ENCODE peak calls at places on chromosome 13, in nine cellular contexts. J, B, V, Y, F, A, D, E and L are unnamed samples.

GRCh38 chr13:67859904-67860303 is 629.8 kb upstream of the PCDH9 start:
- DNase-seq in J (no peak), B (no peak), V (no peak), Y (no peak), F (no peak), A (no peak), D (no peak), E (no peak), L (no peak)

GRCh38 chr13:34620073-34620858 is 321.8 kb upstream of the NBEA start:
- DNase-seq in J (no peak), B (no peak), V (no peak), Y (no peak), F (no peak), A (no peak), D (no peak), E (no peak), L (no peak)

GRCh38 chr13:110373617-110374016 is 66.5 kb downstream of the COL4A2 start:
- DNase-seq in J (peak), B (no peak), V (no peak), Y (no peak), F (no peak), A (no peak), D (no peak), E (no peak), L (no peak)

GRCh38 chr13:45847554-45848224 is 3.9 kb downstream of the SIAH3 start:
- DNase-seq in J (no peak), B (peak), V (no peak), Y (peak), F (no peak), A (peak), D (no peak), E (no peak), L (no peak)

GRCh38 chr13:23618341-23618740 is 48.1 kb downstream of the TNFRSF19 start:
- DNase-seq in J (no peak), B (no peak), V (peak), Y (no peak), F (no peak), A (peak), D (no peak), E (no peak), L (no peak)

GRCh38 chr13:95536629-95537241 is 15.8 kb upstream of the CLDN10 start:
- DNase-seq in J (no peak), B (no peak), V (peak), Y (peak), F (peak), A (no peak), D (no peak), E (no peak), L (peak)

GRCh38 chr13:110237895-110238294 is 69.1 kb downstream of the COL4A1 start:
- DNase-seq in J (no peak), B (no peak), V (no peak), Y (no peak), F (no peak), A (no peak), D (no peak), E (no peak), L (no peak)

GRCh38 chr13:59086147-59086546 is 1077.6 kb downstream of the DIAPH3 start:
- DNase-seq in J (no peak), B (no peak), V (no peak), Y (no peak), F (no peak), A (peak), D (no peak), E (no peak), L (no peak)

GRCh38 chr13:99657848-99658265 is 156.6 kb downstream of the TM9SF2 start:
- DNase-seq in J (no peak), B (peak), V (peak), Y (peak), F (no peak), A (peak), D (no peak), E (no peak), L (no peak)

GRCh38 chr13:73832203-73832602 is 302.0 kb downstream of the KLF12 start:
- DNase-seq in J (no peak), B (no peak), V (no peak), Y (no peak), F (no peak), A (no peak), D (no peak), E (no peak), L (no peak)

GRCh38 chr13:77325371-77325941 is 1.4 kb downstream of the MYCBP2 start:
- DNase-seq in J (no peak), B (no peak), V (peak), Y (peak), F (no peak), A (no peak), D (no peak), E (no peak), L (peak)

GRCh38 chr13:65347420-65348030 is 1882.6 kb downstream of the PCDH9 start:
- DNase-seq in J (no peak), B (no peak), V (no peak), Y (no peak), F (no peak), A (no peak), D (no peak), E (no peak), L (no peak)

GRCh38 chr13:59480857-59481256 is 682.9 kb downstream of the DIAPH3 start:
- DNase-seq in J (no peak), B (no peak), V (no peak), Y (no peak), F (no peak), A (no peak), D (no peak), E (no peak), L (no peak)

GRCh38 chr13:114012141-114012540 is 38.3 kb upstream of the C13orf46 start:
- DNase-seq in J (peak), B (peak), V (no peak), Y (no peak), F (no peak), A (no peak), D (no peak), E (no peak), L (no peak)

GRCh38 chr13:27549406-27549981 is 70.8 kb downstream of the LNX2 start:
- DNase-seq in J (no peak), B (no peak), V (no peak), Y (peak), F (no peak), A (no peak), D (no peak), E (no peak), L (no peak)

GRCh38 chr13:23599083-23599925 is 29.1 kb downstream of the TNFRSF19 start:
- DNase-seq in J (no peak), B (no peak), V (peak), Y (no peak), F (no peak), A (no peak), D (no peak), E (no peak), L (no peak)

GRCh38 chr13:32537580-32538233 is 888 bp downstream of the N4BP2L2 start:
- DNase-seq in J (peak), B (peak), V (peak), Y (peak), F (peak), A (no peak), D (no peak), E (peak), L (no peak)

GRCh38 chr13:99074693-99075092 is 96.8 kb upstream of the DOCK9 start:
- DNase-seq in J (no peak), B (no peak), V (no peak), Y (no peak), F (no peak), A (no peak), D (no peak), E (no peak), L (no peak)

GRCh38 chr13:20127563-20128458 is 33.0 kb downstream of the GJA3 start:
- DNase-seq in J (peak), B (peak), V (peak), Y (peak), F (no peak), A (no peak), D (no peak), E (peak), L (no peak)

GRCh38 chr13:41523396-41523795 is 66.0 kb downstream of the RGCC start:
- DNase-seq in J (no peak), B (no peak), V (no peak), Y (no peak), F (no peak), A (no peak), D (no peak), E (no peak), L (no peak)

GRCh38 chr13:48655291-48655690 is 1.6 kb downstream of the CYSLTR2 start:
- DNase-seq in J (no peak), B (no peak), V (no peak), Y (no peak), F (no peak), A (no peak), D (no peak), E (no peak), L (no peak)
- H3K4me3 ChIP-seq in J (no peak), B (peak), V (no peak), Y (no peak), F (no peak), A (no peak), D (no peak), E (no peak), L (no peak)

DNA sequence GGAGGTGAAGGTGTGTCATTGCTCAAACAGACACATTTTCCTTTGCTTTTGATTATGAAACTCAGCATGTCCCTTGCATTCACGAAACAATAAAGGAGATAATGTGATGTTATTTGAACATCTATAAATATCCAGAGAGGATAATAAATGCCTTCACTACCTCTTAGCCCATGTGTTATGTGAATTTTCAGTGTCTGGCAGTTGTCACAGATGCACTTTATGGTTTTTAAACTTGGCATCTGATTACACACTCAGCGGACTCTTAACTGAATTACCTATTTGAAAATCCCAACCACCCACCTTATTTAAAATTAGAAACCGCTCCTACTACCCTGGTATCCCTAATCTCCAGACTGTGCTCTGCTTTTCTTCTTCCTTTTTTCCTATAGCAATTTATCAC is 254.2 kb downstream of the COG6 start:
- DNase-seq in J (no peak), B (no peak), V (no peak), Y (no peak), F (no peak), A (no peak), D (no peak), E (no peak), L (no peak)
- H3K27ac ChIP-seq in J (no peak), B (no peak), V (no peak), Y (no peak), F (no peak), A (no peak), D (no peak), E (no peak), L (no peak)

GRCh38 chr13:36921902-36922301 is 1.9 kb upstream of the SMAD9 start:
- DNase-seq in J (no peak), B (no peak), V (no peak), Y (no peak), F (no peak), A (no peak), D (no peak), E (no peak), L (no peak)

GRCh38 chr13:36920612-36921185 is 661 bp upstream of the SMAD9 start:
- DNase-seq in J (no peak), B (peak), V (peak), Y (no peak), F (no peak), A (no peak), D (no peak), E (no peak), L (peak)

GRCh38 chr13:36918246-36919060 is 1.6 kb downstream of the SMAD9 start:
- DNase-seq in J (no peak), B (no peak), V (peak), Y (no peak), F (no peak), A (peak), D (no peak), E (no peak), L (peak)

GRCh38 chr13:36919833-36920611 is at the start of gene SMAD9:
- DNase-seq in J (peak), B (peak), V (peak), Y (peak), F (peak), A (peak), D (no peak), E (peak), L (peak)

GRCh38 chr13:36919206-36919832 is 719 bp downstream of the SMAD9 start:
- DNase-seq in J (peak), B (peak), V (peak), Y (no peak), F (no peak), A (no peak), D (no peak), E (peak), L (peak)
- H3K4me3 ChIP-seq in J (peak), B (peak), V (peak), Y (peak), F (peak), A (peak), D (peak), E (peak), L (peak)

GRCh38 chr13:105139380-105140285 is 1395.8 kb downstream of the EFNB2 start:
- DNase-seq in J (peak), B (peak), V (peak), Y (peak), F (peak), A (peak), D (no peak), E (no peak), L (peak)

GRCh38 chr13:105139048-105139379 is 1396.4 kb downstream of the EFNB2 start:
- DNase-seq in J (no peak), B (no peak), V (no peak), Y (no peak), F (no peak), A (no peak), D (no peak), E (no peak), L (no peak)

DNA sequence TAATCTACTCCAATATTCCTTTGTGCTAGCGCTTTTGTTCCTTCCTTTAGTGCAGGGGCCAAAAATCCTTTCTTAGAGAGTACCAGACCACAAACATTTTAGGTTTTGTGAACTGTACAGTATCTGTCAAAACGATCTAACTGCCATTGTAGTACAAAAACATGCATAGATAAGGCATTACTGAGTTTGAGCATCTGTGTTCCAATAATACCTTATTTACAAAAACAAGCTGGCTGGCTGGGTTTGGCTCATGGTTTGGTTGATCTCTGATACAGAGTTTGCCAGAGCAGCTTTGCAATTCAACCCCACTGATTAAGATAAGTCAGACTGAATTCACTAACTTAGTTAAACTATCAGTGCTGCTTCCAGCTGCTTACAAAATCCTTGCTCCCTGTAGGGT is 1399.6 kb downstream of the EFNB2 start:
- DNase-seq in J (no peak), B (no peak), V (no peak), Y (no peak), F (no peak), A (no peak), D (no peak), E (no peak), L (no peak)
- H3K27ac ChIP-seq in J (no peak), B (no peak), V (no peak), Y (no peak), F (no peak), A (no peak), D (no peak), E (no peak), L (no peak)

GRCh38 chr13:80131204-80131603 is 209.7 kb downstream of the SPRY2 start:
- DNase-seq in J (peak), B (peak), V (peak), Y (peak), F (no peak), A (peak), D (no peak), E (no peak), L (no peak)

GRCh38 chr13:80134360-80134759 is 206.6 kb downstream of the SPRY2 start:
- DNase-seq in J (no peak), B (no peak), V (no peak), Y (no peak), F (no peak), A (no peak), D (no peak), E (no peak), L (no peak)

GRCh38 chr13:80137994-80138393 is 202.9 kb downstream of the SPRY2 start:
- DNase-seq in J (no peak), B (no peak), V (no peak), Y (no peak), F (no peak), A (no peak), D (no peak), E (no peak), L (no peak)

GRCh38 chr13:80133631-80134083 is 207.3 kb downstream of the SPRY2 start:
- DNase-seq in J (no peak), B (no peak), V (no peak), Y (peak), F (no peak), A (no peak), D (no peak), E (no peak), L (no peak)

GRCh38 chr13:80132741-80133601 is 208.0 kb downstream of the SPRY2 start:
- DNase-seq in J (no peak), B (peak), V (peak), Y (peak), F (no peak), A (peak), D (no peak), E (peak), L (no peak)
- H3K4me3 ChIP-seq in J (peak), B (peak), V (no peak), Y (no peak), F (no peak), A (peak), D (peak), E (no peak), L (no peak)

GRCh38 chr13:30477346-30478235 is 11.9 kb upstream of the HMGB1 start:
- DNase-seq in J (no peak), B (no peak), V (peak), Y (no peak), F (no peak), A (no peak), D (no peak), E (peak), L (peak)
- H3K27ac ChIP-seq in J (no peak), B (no peak), V (peak), Y (no peak), F (no peak), A (no peak), D (no peak), E (peak), L (no peak)

GRCh38 chr13:39561971-39562370 is 41.0 kb downstream of the LHFPL6 start:
- DNase-seq in J (no peak), B (no peak), V (no peak), Y (no peak), F (no peak), A (no peak), D (no peak), E (no peak), L (no peak)

GRCh38 chr13:39567569-39567968 is 35.4 kb downstream of the LHFPL6 start:
- DNase-seq in J (no peak), B (no peak), V (no peak), Y (no peak), F (no peak), A (no peak), D (no peak), E (no peak), L (no peak)

GRCh38 chr13:39566216-39566869 is 36.6 kb downstream of the LHFPL6 start:
- DNase-seq in J (no peak), B (no peak), V (no peak), Y (no peak), F (no peak), A (no peak), D (no peak), E (no peak), L (no peak)

GRCh38 chr13:39559838-39560237 is 43.2 kb downstream of the LHFPL6 start:
- DNase-seq in J (no peak), B (no peak), V (no peak), Y (no peak), F (no peak), A (no peak), D (no peak), E (no peak), L (no peak)

GRCh38 chr13:39565036-39565949 is 37.7 kb downstream of the LHFPL6 start:
- DNase-seq in J (no peak), B (no peak), V (peak), Y (no peak), F (peak), A (peak), D (no peak), E (no peak), L (no peak)
- H3K4me3 ChIP-seq in J (no peak), B (no peak), V (no peak), Y (no peak), F (peak), A (peak), D (no peak), E (no peak), L (no peak)

DNA sequence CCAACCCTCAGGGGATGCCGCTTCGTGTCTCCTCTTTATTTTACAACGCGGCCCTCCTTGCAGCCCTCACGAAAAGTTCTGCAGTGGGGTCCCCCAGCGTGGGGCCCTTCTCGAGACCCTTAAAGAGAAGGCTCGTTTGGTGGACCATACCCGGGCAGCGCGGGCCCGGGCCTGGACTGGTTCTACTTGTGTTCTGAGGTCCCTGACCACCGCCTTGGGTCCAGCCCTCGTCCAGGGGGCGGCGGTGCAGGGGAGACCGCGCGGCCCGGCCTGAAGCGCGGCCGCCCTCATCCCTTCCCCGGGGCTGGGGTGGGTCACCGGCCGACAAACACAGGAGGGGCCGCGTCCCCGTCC is 400 bp upstream of the SERP2 start:
- DNase-seq in J (no peak), B (no peak), V (peak), Y (no peak), F (no peak), A (no peak), D (no peak), E (no peak), L (no peak)
- H3K27ac ChIP-seq in J (no peak), B (no peak), V (no peak), Y (peak), F (no peak), A (no peak), D (peak), E (peak), L (no peak)

GRCh38 chr13:29698106-29698505 is 102.6 kb upstream of the SLC7A1 start:
- DNase-seq in J (no peak), B (no peak), V (no peak), Y (no peak), F (no peak), A (no peak), D (no peak), E (no peak), L (no peak)

GRCh38 chr13:29704648-29705047 is 109.2 kb upstream of the SLC7A1 start:
- DNase-seq in J (no peak), B (no peak), V (no peak), Y (peak), F (no peak), A (peak), D (peak), E (no peak), L (no peak)

GRCh38 chr13:29706923-29707322 is 111.4 kb upstream of the SLC7A1 start:
- DNase-seq in J (no peak), B (no peak), V (no peak), Y (no peak), F (no peak), A (no peak), D (peak), E (no peak), L (no peak)

GRCh38 chr13:29703421-29703820 is 107.9 kb upstream of the SLC7A1 start:
- DNase-seq in J (no peak), B (no peak), V (no peak), Y (no peak), F (no peak), A (no peak), D (no peak), E (no peak), L (no peak)

DNA sequence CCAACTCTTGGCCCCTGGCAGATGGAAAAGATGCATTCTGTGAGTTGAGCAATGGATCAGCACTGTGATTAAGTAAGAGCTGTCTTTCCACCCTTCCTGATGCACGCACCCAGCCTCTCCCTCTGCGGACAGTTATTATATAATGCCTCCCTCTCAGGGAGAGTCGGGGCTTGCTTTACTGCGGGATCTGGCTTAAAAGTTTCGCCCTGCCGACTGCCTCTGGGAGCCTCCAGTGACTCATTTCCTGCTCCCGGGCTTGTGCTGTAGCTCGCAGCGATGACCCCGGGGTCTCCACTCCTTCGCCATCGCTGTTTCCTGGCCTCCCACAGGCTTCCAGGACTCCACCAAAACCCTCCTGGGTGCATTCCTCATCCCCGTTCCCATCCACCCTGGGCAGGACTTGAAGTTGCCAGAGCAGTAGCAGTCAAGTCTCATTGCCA is 107.4 kb upstream of the SLC7A1 start:
- DNase-seq in J (peak), B (peak), V (peak), Y (no peak), F (no peak), A (peak), D (peak), E (no peak), L (no peak)
- H3K4me3 ChIP-seq in J (no peak), B (no peak), V (no peak), Y (no peak), F (no peak), A (peak), D (peak), E (no peak), L (no peak)